ENCODE peak calls at places on chromosomes 1 and 21, in four cellular contexts. W is GM23338, V is fibroblast of pulmonary artery, L is AG04450. Y is an unnamed sample.

GRCh38 chr1:55474168-55474786 is 259.1 kb upstream of the USP24 start:
- DNase-seq in L (no peak), V (peak), W (no peak), Y (no peak)

GRCh38 chr1:1361982-1362423 is 3.6 kb upstream of the MXRA8 start:
- DNase-seq in V (peak), W (peak), L (peak), Y (no peak)

GRCh38 chr21:41722052-41723018 is 44.5 kb downstream of the RIPK4 start:
- DNase-seq in L (no peak), V (no peak), W (no peak), Y (no peak)

GRCh38 chr1:224168859-224169380 is 14.1 kb upstream of the DEGS1 start:
- DNase-seq in W (no peak), L (no peak), V (peak), Y (no peak)

GRCh38 chr1:163054056-163054706 is 15.0 kb upstream of the RGS4 start:
- DNase-seq in W (no peak), V (no peak), L (no peak), Y (no peak)

GRCh38 chr21:37757631-37758376 is 158.5 kb downstream of the KCNJ6 start:
- DNase-seq in V (no peak), W (no peak), L (no peak), Y (no peak)

GRCh38 chr1:31055501-31055900 is 10.0 kb downstream of the PUM1 start:
- DNase-seq in W (no peak), L (no peak), V (no peak), Y (no peak)

GRCh38 chr1:165902565-165902964 is 75.2 kb downstream of the UCK2 start:
- DNase-seq in V (no peak), L (no peak), W (no peak), Y (no peak)

GRCh38 chr1:157566484-157567300 is 14.4 kb upstream of the FCRL5 start:
- DNase-seq in W (peak), L (no peak), V (no peak), Y (no peak)

GRCh38 chr1:8903908-8904650 is 25.6 kb upstream of the ENO1 start:
- DNase-seq in W (no peak), L (peak), V (peak), Y (peak)

GRCh38 chr21:36806103-36806502 is 107.2 kb downstream of the SIM2 start:
- DNase-seq in W (no peak), V (peak), L (no peak), Y (no peak)

GRCh38 chr21:46636550-46637289 is 1.2 kb downstream of the PRMT2 start:
- DNase-seq in L (no peak), W (no peak), V (no peak), Y (no peak)

GRCh38 chr1:193951989-193952388 is 765.6 kb upstream of the B3GALT2 start:
- DNase-seq in L (no peak), V (peak), W (no peak), Y (no peak)

GRCh38 chr1:227709451-227709850 is 25.7 kb downstream of the JMJD4 start:
- DNase-seq in W (no peak), L (no peak), V (no peak), Y (no peak)

GRCh38 chr1:3247521-3248031 is 178.6 kb downstream of the PRDM16 start:
- DNase-seq in V (peak), L (no peak), W (peak), Y (no peak)

GRCh38 chr1:147292635-147293251 is 50.3 kb downstream of the CHD1L start:
- DNase-seq in V (peak), W (no peak), L (peak), Y (no peak)

GRCh38 chr1:57485643-57486042 is 61.8 kb upstream of the DAB1 start:
- DNase-seq in W (no peak), L (peak), V (peak), Y (no peak)

GRCh38 chr21:22898061-22898460 is 1899.9 kb downstream of the NCAM2 start:
- DNase-seq in L (no peak), V (no peak), W (no peak), Y (no peak)
- H3K4me3 ChIP-seq in L (no peak), V (no peak), W (no peak), Y (no peak)

GRCh38 chr1:51343624-51344023 is 13.3 kb upstream of the TTC39A start:
- DNase-seq in W (no peak), L (no peak), V (no peak), Y (no peak)

GRCh38 chr1:51344602-51345299 is 14.4 kb upstream of the TTC39A start:
- DNase-seq in L (no peak), W (peak), V (no peak), Y (peak)

GRCh38 chr1:51345300-51345687 is 14.9 kb upstream of the TTC39A start:
- DNase-seq in L (no peak), W (peak), V (no peak), Y (no peak)

GRCh38 chr1:51342591-51343206 is 12.3 kb upstream of the TTC39A start:
- DNase-seq in W (no peak), V (no peak), L (no peak), Y (no peak)

GRCh38 chr1:51344276-51344601 is 13.9 kb upstream of the TTC39A start:
- DNase-seq in V (no peak), W (no peak), L (no peak), Y (no peak)
- H3K4me3 ChIP-seq in V (no peak), W (peak), L (no peak), Y (peak)

GRCh38 chr1:63323866-63324778 is 1.8 kb downstream of the FOXD3 start:
- DNase-seq in W (peak), V (no peak), L (no peak), Y (no peak)

GRCh38 chr1:63324779-63325119 is 2.4 kb downstream of the FOXD3 start:
- DNase-seq in V (no peak), W (no peak), L (no peak), Y (no peak)

GRCh38 chr1:63322248-63322943 is at the start of gene FOXD3:
- DNase-seq in V (peak), L (no peak), W (peak), Y (peak)

GRCh38 chr1:63321788-63322247 is 549 bp upstream of the FOXD3 start:
- DNase-seq in V (no peak), W (peak), L (no peak), Y (no peak)

DNA sequence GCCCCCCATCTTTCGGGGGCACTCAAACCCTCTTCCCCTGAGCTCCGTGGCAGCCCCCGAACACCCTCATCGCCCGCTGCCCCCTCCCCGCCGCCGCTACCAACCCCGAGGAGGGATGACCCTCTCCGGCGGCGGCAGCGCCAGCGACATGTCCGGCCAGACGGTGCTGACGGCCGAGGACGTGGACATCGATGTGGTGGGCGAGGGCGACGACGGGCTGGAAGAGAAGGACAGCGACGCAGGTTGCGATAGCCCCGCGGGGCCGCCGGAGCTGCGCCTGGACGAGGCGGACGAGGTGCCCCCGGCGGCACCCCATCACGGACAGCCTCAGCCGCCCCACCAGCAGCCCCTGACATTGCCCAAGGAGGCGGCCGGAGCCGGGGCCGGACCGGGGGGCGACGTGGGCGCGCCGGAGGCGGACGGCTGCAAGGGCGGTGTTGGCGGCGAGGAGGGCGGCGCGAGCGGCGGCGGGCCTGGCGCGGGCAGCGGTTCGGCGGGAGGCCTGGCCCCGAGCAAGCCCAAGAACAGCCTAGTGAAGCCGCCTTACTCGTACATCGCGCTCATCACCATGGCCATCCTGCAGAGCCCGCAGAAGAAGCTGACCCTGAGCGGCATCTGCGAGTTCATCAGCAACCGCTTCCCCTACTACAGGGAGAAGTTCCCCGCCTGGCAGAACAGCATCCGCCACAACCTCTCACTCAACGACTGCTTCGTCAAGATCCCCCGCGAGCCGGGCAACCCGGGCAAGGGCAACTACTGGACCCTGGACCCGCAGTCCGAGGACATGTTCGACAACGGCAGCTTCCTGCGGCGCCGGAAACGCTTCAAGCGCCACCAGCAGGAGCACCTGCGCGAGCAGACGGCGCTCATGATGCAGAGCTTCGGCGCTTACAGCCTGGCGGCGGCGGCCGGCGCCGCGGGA is 838 bp downstream of the FOXD3 start:
- DNase-seq in V (peak), L (no peak), W (peak), Y (peak)
- H3K4me3 ChIP-seq in V (no peak), L (no peak), W (peak), Y (no peak)

GRCh38 chr1:26127235-26128163 is 15.9 kb downstream of the PDIK1L start:
- DNase-seq in V (peak), W (no peak), L (no peak), Y (no peak)
- H3K4me3 ChIP-seq in V (no peak), W (no peak), L (no peak), Y (no peak)

DNA sequence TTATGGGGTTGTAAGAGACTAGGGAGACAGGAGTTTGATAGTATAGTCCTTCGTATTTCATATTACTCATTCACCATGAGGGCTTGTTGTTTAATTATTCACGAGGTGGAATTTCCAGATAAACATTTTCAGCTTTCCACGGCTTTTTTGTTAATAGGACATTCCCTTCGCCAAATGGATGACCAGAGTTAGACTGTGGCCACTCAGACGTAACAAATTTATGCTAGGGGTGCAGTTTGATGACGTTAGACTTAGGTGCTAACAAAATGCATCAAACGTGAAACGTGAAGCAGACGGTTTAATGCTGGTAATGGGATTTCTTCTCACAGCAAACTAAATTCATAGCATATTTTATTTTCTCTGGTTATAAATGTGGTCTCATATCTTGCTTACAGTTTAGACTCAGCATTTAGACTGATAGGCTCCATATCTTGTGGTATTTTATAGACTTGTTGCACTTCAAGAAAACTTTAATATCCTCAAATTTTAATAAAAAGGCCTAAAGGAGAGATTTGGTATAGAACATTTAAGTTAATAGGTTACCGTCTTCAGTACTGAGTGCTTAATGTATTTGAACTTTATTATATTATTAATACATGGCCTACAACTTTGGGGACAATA is 2.3 kb downstream of the DHX9 start:
- DNase-seq in W (no peak), V (peak), L (peak), Y (no peak)
- H3K4me3 ChIP-seq in W (peak), V (peak), L (peak), Y (peak)

GRCh38 chr1:36125129-36125991 is at the start of gene COL8A2:
- DNase-seq in L (no peak), W (peak), V (no peak), Y (no peak)
- H3K4me3 ChIP-seq in L (peak), W (peak), V (no peak), Y (peak)

GRCh38 chr1:173015629-173016028 is 35.1 kb downstream of the TNFSF18 start:
- DNase-seq in W (no peak), V (no peak), L (no peak), Y (no peak)

GRCh38 chr1:173020138-173020742 is 30.5 kb downstream of the TNFSF18 start:
- DNase-seq in L (no peak), V (no peak), W (no peak), Y (no peak)

GRCh38 chr1:173016409-173016808 is 34.3 kb downstream of the TNFSF18 start:
- DNase-seq in L (no peak), V (no peak), W (no peak), Y (no peak)

GRCh38 chr1:173014145-173014544 is 36.6 kb downstream of the TNFSF18 start:
- DNase-seq in V (no peak), L (no peak), W (no peak), Y (no peak)

GRCh38 chr1:173017792-173018191 is 32.9 kb downstream of the TNFSF18 start:
- DNase-seq in V (no peak), L (no peak), W (no peak), Y (no peak)
- H3K4me3 ChIP-seq in V (no peak), L (no peak), W (no peak), Y (no peak)

GRCh38 chr1:82829527-82829926 is 1028.8 kb downstream of the ADGRL2 start:
- DNase-seq in W (no peak), L (no peak), V (no peak), Y (no peak)
- H3K4me3 ChIP-seq in W (no peak), L (no peak), V (no peak), Y (no peak)

DNA sequence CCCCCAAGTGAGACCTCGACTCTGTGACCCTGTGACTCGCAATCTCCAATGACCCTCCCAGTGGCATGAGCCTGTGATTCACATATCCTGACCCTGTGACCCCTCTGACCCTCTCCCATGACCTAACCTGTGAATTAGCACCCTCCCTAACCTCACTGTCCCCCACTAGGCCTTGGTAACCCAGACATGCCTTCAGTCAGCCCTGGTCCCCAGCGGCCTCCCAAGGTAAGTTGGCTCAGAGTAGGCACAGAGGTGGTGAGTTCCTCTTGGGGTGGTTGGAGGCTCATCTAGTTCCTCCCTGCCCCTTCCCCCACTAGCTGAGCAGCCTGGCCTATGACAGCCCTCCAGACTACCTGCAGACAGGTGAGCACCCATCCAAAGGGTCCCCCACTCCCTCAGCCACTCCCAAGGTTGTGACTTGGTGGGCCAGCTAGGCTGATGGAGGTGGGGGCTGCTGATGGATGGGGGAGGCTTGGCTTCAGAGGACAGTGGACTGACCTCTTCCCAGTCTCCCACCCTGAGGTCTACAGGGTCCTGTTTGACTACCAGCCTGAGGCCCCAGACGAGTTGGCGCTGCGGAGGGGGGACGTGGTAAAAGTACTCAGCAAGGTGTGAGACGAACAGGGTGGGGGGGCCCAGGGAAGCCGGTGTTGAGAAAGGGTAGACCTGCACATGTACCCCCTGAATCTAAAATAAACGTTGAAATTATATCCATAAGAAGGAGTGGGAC is 1.6 kb downstream of the SH3D21 start:
- DNase-seq in V (no peak), W (peak), L (no peak), Y (no peak)
- H3K4me3 ChIP-seq in V (no peak), W (peak), L (peak), Y (no peak)

GRCh38 chr1:204578867-204579664 is 62.9 kb downstream of the MDM4 start:
- DNase-seq in L (no peak), W (peak), V (peak), Y (no peak)
- H3K4me3 ChIP-seq in L (no peak), W (no peak), V (peak), Y (peak)